ENCODE peak calls at places on chromosomes 11 and 22, in seven cellular contexts. P is K562, M is transverse colon, I is heart left ventricle, J is vagina, X is uterus, N is body of pancreas. K is an unnamed sample.
A peak's percentile ranks its signal among the peaks of the same experiment; 100 is the strongest.

GRCh38 chr11:43359432-43359818 is 705 bp downstream of the TTC17 start:
- DNase-seq in P (peak; percentile 37), M (peak; percentile 30), I (no peak), J (no peak), X (no peak), N (no peak), K (no peak)

GRCh38 chr11:6405039-6405667 is 13.7 kb downstream of the APBB1 start:
- DNase-seq in P (no peak), M (no peak), I (no peak), J (no peak), X (no peak), N (peak; percentile 57), K (no peak)

GRCh38 chr11:107691003-107691402 is 20.9 kb downstream of the SLN start:
- DNase-seq in P (no peak), M (no peak), I (no peak), J (no peak), X (no peak), N (no peak), K (no peak)

GRCh38 chr11:57311109-57311936 is 13.4 kb downstream of the TNKS1BP1 start:
- DNase-seq in P (peak; percentile 96), M (peak; percentile 92), I (peak; percentile 94), J (peak; percentile 99), X (peak; percentile 98), N (peak; percentile 98), K (peak; percentile 96)

GRCh38 chr22:40898850-40899357 is 37.0 kb upstream of the DNAJB7 start:
- DNase-seq in P (peak; percentile 35), M (no peak), I (no peak), J (no peak), X (no peak), N (no peak), K (no peak)

GRCh38 chr11:59197990-59198389 is 14.7 kb downstream of the MPEG1 start:
- DNase-seq in P (no peak), M (no peak), I (peak; percentile 90), J (no peak), X (peak; percentile 50), N (peak; percentile 77), K (no peak)

GRCh38 chr11:8531312-8531711 is 62.7 kb downstream of the STK33 start:
- DNase-seq in P (no peak), M (no peak), I (peak; percentile 70), J (no peak), X (no peak), N (no peak), K (no peak)

GRCh38 chr11:12185914-12186313 is 75.5 kb downstream of the MICAL2 start:
- DNase-seq in P (no peak), M (no peak), I (no peak), J (no peak), X (no peak), N (no peak), K (no peak)

GRCh38 chr11:72015511-72016061 is 16.9 kb downstream of the IL18BP start:
- DNase-seq in P (no peak), M (no peak), I (no peak), J (no peak), X (no peak), N (no peak), K (peak; percentile 35)

GRCh38 chr11:41113160-41113559 is 346.3 kb downstream of the LRRC4C start:
- DNase-seq in P (no peak), M (no peak), I (no peak), J (no peak), X (no peak), N (no peak), K (no peak)

GRCh38 chr11:82494988-82495432 is 238.7 kb downstream of the FAM181B start:
- DNase-seq in P (no peak), M (no peak), I (no peak), J (no peak), X (no peak), N (no peak), K (no peak)

GRCh38 chr11:72719144-72719543 is 33.1 kb downstream of the ARAP1 start:
- DNase-seq in P (no peak), M (no peak), I (no peak), J (no peak), X (no peak), N (peak; percentile 52), K (no peak)

GRCh38 chr11:71495286-71496090 is 31.6 kb upstream of the KRTAP5-7 start:
- DNase-seq in P (no peak), M (no peak), I (no peak), J (no peak), X (no peak), N (no peak), K (no peak)

GRCh38 chr11:68798221-68798813 is 43.4 kb downstream of the CPT1A start:
- DNase-seq in P (peak; percentile 49), M (peak; percentile 34), I (no peak), J (no peak), X (no peak), N (no peak), K (no peak)

GRCh38 chr11:93000511-93001476 is 31.3 kb downstream of the MTNR1B start:
- DNase-seq in P (peak; percentile 53), M (no peak), I (no peak), J (no peak), X (no peak), N (no peak), K (no peak)

GRCh38 chr11:123833095-123833494 is 26.9 kb upstream of the OR6M1 start:
- DNase-seq in P (no peak), M (no peak), I (no peak), J (no peak), X (no peak), N (no peak), K (no peak)

DNA sequence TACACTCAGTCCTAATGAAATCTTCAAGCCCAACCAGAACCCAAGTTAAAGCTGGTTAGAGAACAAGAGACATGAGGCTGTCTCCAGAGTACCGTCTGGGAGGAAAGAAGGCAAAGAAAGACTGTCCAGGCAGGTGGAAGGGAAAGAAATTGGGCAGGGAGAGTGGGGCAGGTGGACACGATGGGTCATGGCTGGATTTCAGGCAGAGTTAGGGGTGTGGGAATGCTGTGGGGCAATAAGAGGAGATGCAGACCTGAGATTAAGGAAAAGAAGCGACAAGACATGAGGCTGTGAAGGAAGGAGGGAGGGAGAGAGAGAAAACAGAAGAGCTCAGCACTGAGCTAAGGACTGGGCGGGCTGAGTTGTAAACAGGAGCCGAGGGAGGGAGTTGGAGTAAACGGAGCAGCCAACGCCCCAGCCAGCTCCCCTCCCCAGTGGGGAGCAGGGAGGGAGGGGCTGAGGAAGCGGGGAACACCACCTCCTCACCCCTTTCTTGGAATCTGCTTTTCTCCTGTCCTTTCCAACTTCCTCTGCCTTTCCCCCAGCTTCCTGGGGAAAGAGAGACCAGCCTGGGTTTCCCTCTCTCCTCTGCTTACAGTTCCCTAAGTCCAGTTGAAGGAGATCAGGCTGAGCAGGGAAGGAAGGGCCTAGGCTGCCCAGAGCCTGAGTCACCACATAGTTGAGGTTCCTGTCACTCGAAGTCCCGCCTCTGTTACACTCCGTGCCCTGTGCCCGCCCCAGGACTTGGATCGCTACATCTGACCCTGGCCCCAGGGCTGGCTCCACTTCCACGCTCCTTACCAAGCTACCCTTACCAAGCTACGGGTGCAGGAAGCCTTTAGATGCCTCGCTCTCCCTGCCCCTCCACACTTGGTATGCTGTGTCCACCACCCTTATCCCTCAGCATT is 6.6 kb upstream of the AHNAK start:
- DNase-seq in P (peak; percentile 80), M (peak; percentile 90), I (peak; percentile 88), J (peak; percentile 97), X (peak; percentile 90), N (peak; percentile 94), K (peak; percentile 92)
- TF ChIP-seq POLR2A in P (peak; percentile 48), M (peak; percentile 85), I (no peak), J (peak; percentile 25), X (peak; percentile 68), N (peak; percentile 76), K (peak; percentile 23)

GRCh38 chr11:3867209-3868071 is 12.0 kb downstream of the STIM1 start:
- DNase-seq in P (peak; percentile 75), M (no peak), I (no peak), J (no peak), X (peak; percentile 19), N (peak; percentile 75), K (no peak)
- H3K27ac ChIP-seq in P (peak overlapping the region; percentile 77), M (peak overlapping the region; percentile 40), I (peak overlapping the region; percentile 88), J (peak overlapping the region; percentile 17), X (peak overlapping the region; percentile 83), N (peak overlapping the region; percentile 42), K (peak overlapping the region; percentile 62)

GRCh38 chr11:45090607-45091006 is 55.8 kb upstream of the PRDM11 start:
- DNase-seq in P (no peak), M (no peak), I (no peak), J (no peak), X (no peak), N (no peak), K (no peak)
- H3K36me3 ChIP-seq in P (no peaks in the 10 kb centered on the region), M (no peaks in the 10 kb centered on the region), I (no peaks in the 10 kb centered on the region), J (no peaks in the 10 kb centered on the region), X (no peaks in the 10 kb centered on the region), N (no peaks in the 10 kb centered on the region), K (no peaks in the 10 kb centered on the region)

GRCh38 chr11:132205006-132205405 is 834.6 kb downstream of the NTM start:
- DNase-seq in P (no peak), M (no peak), I (no peak), J (no peak), X (no peak), N (no peak), K (no peak)
- TF ChIP-seq POLR2A in P (no peak), M (no peak), I (no peak), J (no peak), X (no peak), N (no peak), K (no peak)

DNA sequence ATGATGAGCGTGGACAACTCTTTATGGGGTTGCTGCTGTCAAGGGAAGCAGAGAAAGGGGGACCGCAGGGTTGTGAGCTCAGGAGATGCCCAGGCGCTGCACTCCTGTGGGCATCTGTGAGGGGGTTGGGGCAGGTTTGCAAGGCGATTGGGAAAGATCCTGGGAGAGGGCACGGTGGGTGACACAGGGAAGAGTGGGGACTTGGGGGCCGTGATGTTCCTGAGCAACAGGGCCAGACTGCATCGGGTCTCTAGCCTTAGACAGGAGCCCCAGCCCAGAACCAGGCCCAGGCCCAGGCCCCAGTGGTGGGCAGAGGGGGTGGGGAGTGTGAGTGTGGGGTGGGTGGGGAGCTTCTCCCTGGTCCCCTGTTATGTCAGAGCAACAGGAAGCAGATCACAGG is 38.3 kb downstream of the CSF2RB start:
- DNase-seq in P (no peak), M (no peak), I (no peak), J (no peak), X (no peak), N (no peak), K (no peak)
- H3K27ac ChIP-seq in P (no peak overlapping the region), M (no peak overlapping the region), I (no peak overlapping the region), J (no peak overlapping the region), X (no peak overlapping the region), N (no peak overlapping the region), K (no peak overlapping the region)